ENCODE peak calls at places on chromosomes 11 and 22, in eight cellular contexts. T, C, M, R, Y, B, L and D are unnamed samples.
A peak's percentile ranks its signal among the peaks of the same experiment; 100 is the strongest.

GRCh38 chr11:126340960-126341709 is 14.4 kb upstream of the ST3GAL4 start:
- DNase-seq in T (no peak), C (no peak), M (no peak), R (no peak), Y (no peak), B (no peak), L (no peak), D (no peak)

GRCh38 chr11:19605500-19606371 is 106.9 kb upstream of the NAV2 start:
- DNase-seq in T (no peak), C (peak; percentile 88), M (no peak), R (no peak), Y (no peak), B (no peak), L (no peak), D (peak; percentile 30)

GRCh38 chr11:67268684-67269268 is 2.5 kb downstream of the GRK2 start:
- DNase-seq in T (no peak), C (no peak), M (no peak), R (no peak), Y (no peak), B (no peak), L (no peak), D (no peak)

GRCh38 chr11:88813233-88813915 is 252.4 kb downstream of the GRM5 start:
- DNase-seq in T (peak; percentile 22), C (no peak), M (no peak), R (no peak), Y (no peak), B (no peak), L (no peak), D (no peak)

GRCh38 chr11:123254357-123254756 is 59.3 kb upstream of the CLMP start:
- DNase-seq in T (no peak), C (no peak), M (no peak), R (no peak), Y (no peak), B (no peak), L (no peak), D (no peak)

GRCh38 chr11:75827562-75827961 is 12.6 kb downstream of the UVRAG start:
- DNase-seq in T (no peak), C (peak; percentile 45), M (no peak), R (no peak), Y (no peak), B (no peak), L (no peak), D (no peak)

GRCh38 chr22:19122752-19123492 is 710 bp upstream of the DGCR2 start:
- DNase-seq in T (no peak), C (no peak), M (no peak), R (no peak), Y (no peak), B (no peak), L (no peak), D (peak; percentile 19)

GRCh38 chr11:37503411-37504065 is 905.5 kb upstream of the RAG2 start:
- DNase-seq in T (peak; percentile 42), C (no peak), M (no peak), R (no peak), Y (no peak), B (no peak), L (no peak), D (no peak)

GRCh38 chr22:35601743-35602633 is 15.1 kb downstream of the MB start:
- DNase-seq in T (no peak), C (peak; percentile 54), M (no peak), R (peak; percentile 86), Y (no peak), B (peak; percentile 20), L (peak; percentile 72), D (no peak)

GRCh38 chr11:44037658-44037998 is 10.2 kb upstream of the ACCSL start:
- DNase-seq in T (no peak), C (no peak), M (no peak), R (no peak), Y (no peak), B (no peak), L (no peak), D (no peak)

GRCh38 chr11:132114185-132114584 is 743.8 kb downstream of the NTM start:
- DNase-seq in T (peak; percentile 24), C (peak; percentile 32), M (no peak), R (no peak), Y (no peak), B (no peak), L (no peak), D (no peak)
- TF ChIP-seq CTCF in T (peak; percentile 59), C (peak; percentile 39), M (peak; percentile 67), R (no peak), Y (peak; percentile 64), B (peak; percentile 37), L (peak; percentile 41), D (no peak)

GRCh38 chr11:1228183-1228821 is 5.4 kb downstream of the MUC5B start:
- DNase-seq in T (no peak), C (no peak), M (no peak), R (no peak), Y (peak; percentile 67), B (no peak), L (no peak), D (no peak)

GRCh38 chr11:1227551-1228182 is 4.8 kb downstream of the MUC5B start:
- DNase-seq in T (no peak), C (no peak), M (no peak), R (no peak), Y (peak; percentile 60), B (no peak), L (no peak), D (no peak)

GRCh38 chr11:1225386-1226225 is 2.7 kb downstream of the MUC5B start:
- DNase-seq in T (no peak), C (no peak), M (peak; percentile 16), R (no peak), Y (no peak), B (no peak), L (no peak), D (no peak)

GRCh38 chr11:1226226-1226961 is 3.5 kb downstream of the MUC5B start:
- DNase-seq in T (no peak), C (no peak), M (peak; percentile 11), R (no peak), Y (peak; percentile 70), B (no peak), L (no peak), D (no peak)

GRCh38 chr11:1226981-1227550 is 4.2 kb downstream of the MUC5B start:
- DNase-seq in T (no peak), C (peak; percentile 4), M (no peak), R (no peak), Y (peak; percentile 68), B (no peak), L (no peak), D (no peak)
- TF ChIP-seq CTCF in T (no peak), C (peak; percentile 29), M (no peak), R (no peak), Y (peak; percentile 68), B (peak; percentile 32), L (peak; percentile 16), D (no peak)

GRCh38 chr11:134577801-134578200 is 165.8 kb upstream of the B3GAT1 start:
- DNase-seq in T (no peak), C (no peak), M (no peak), R (no peak), Y (no peak), B (no peak), L (no peak), D (no peak)

GRCh38 chr11:134580635-134581025 is 168.6 kb upstream of the B3GAT1 start:
- DNase-seq in T (no peak), C (no peak), M (no peak), R (no peak), Y (no peak), B (no peak), L (no peak), D (no peak)

GRCh38 chr11:134581121-134581626 is 169.1 kb upstream of the B3GAT1 start:
- DNase-seq in T (no peak), C (no peak), M (no peak), R (no peak), Y (no peak), B (no peak), L (no peak), D (no peak)

GRCh38 chr11:134579709-134580634 is 167.9 kb upstream of the B3GAT1 start:
- DNase-seq in T (no peak), C (no peak), M (no peak), R (no peak), Y (no peak), B (no peak), L (no peak), D (no peak)

DNA sequence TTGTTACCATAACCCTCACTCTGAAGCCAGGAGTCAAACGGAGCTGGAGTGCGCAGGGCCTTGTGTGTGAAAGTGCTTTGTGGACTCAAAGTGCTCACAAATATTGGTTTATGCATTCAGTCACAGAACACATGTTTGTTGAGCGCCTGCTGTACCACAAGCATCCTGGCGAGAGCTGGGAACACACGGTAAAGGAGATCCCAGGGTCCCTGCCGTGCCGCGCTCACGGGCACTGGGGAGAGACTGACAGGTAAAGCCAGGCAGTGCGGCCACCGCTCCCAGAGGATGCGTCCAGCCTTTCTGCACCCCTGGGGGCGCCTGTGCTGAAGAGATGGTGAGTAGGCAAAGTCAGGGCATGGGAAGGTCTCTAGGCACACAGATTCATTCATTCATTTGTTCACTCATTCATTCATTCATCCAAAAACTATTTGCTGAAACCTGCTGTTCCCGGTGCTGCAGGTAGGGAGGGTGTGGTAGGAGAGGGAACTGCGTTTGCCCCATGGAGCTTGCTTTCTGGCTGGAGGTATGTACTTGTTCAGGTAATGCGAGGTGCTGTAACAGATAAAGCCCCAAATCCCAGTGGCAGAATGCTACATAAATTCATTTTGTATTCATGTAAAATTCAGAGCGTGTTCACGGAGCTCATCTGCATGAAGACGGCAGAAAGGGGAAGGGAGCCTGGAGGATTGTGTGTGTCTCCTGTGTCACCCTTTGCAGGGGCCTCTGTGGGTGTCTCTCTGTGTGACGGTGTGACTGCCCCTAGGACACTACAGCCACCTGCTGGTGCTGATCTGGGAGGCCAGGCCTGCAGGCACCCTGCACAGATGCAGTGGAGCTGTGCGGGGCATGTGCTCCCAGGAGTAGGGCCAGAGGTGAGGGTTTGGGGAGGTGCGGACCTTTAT is 167.0 kb upstream of the B3GAT1 start:
- DNase-seq in T (no peak), C (no peak), M (no peak), R (no peak), Y (no peak), B (no peak), L (no peak), D (no peak)
- TF ChIP-seq CTCF in T (no peak), C (no peak), M (peak; percentile 22), R (no peak), Y (peak; percentile 28), B (no peak), L (no peak), D (no peak)

GRCh38 chr11:48207881-48208280 is 8.7 kb upstream of the OR4B1 start:
- DNase-seq in T (no peak), C (no peak), M (no peak), R (no peak), Y (no peak), B (no peak), L (no peak), D (no peak)

DNA sequence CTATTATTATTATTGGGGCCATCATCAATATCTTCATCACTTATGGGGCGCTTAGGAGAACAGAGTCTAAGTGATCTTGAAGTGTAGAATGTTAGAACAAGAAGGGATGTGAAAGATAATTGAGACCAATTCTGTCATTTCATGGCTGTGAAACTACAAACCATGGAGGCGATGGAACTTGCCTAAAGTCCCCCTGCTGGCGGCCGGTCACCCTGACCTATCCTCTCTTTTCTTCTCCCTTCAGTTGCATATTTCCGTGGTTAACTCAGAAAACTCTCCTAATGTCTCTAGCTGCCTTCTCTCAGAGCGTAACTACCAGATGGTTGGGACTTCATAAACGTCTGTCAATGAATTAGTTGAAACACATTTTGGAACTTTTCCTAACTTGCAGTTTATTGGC is 6.6 kb upstream of the OR4B1 start:
- DNase-seq in T (no peak), C (peak; percentile 4), M (no peak), R (peak; percentile 19), Y (no peak), B (no peak), L (no peak), D (no peak)
- TF ChIP-seq CTCF in T (no peak), C (peak; percentile 25), M (peak; percentile 21), R (no peak), Y (peak; percentile 35), B (peak; percentile 24), L (peak; percentile 23), D (no peak)

GRCh38 chr22:41526802-41527799 is 17.2 kb downstream of the POLR3H start:
- DNase-seq in T (peak; percentile 30), C (peak; percentile 46), M (peak; percentile 50), R (peak; percentile 40), Y (no peak), B (no peak), L (no peak), D (no peak)
- TF ChIP-seq CTCF in T (peak; percentile 87), C (peak; percentile 80), M (peak; percentile 85), R (peak; percentile 76), Y (peak; percentile 84), B (peak; percentile 86), L (peak; percentile 91), D (peak; percentile 77)